ENCODE peak calls at places on chromosomes 2 and 18, in ten cellular contexts. H, S, B, W, T, K, R, Z, E and V are unnamed samples.

GRCh38 chr2:26471766-26472706 is 5.9 kb downstream of the OTOF start:
- DNase-seq in H (no peak), S (peak), B (no peak), W (no peak), T (no peak), K (no peak), R (no peak), Z (no peak), E (no peak), V (no peak)

GRCh38 chr2:26528186-26528585 is 50.3 kb upstream of the OTOF start:
- DNase-seq in H (no peak), S (peak), B (no peak), W (no peak), T (no peak), K (no peak), R (no peak), Z (no peak), E (no peak), V (no peak)

GRCh38 chr2:175234153-175234552 is 52.6 kb upstream of the ATP5MC3 start:
- DNase-seq in H (no peak), S (no peak), B (no peak), W (no peak), T (no peak), K (no peak), R (no peak), Z (peak), E (no peak), V (no peak)

GRCh38 chr18:8177330-8178016 is 431.8 kb upstream of the RAB12 start:
- DNase-seq in H (no peak), S (peak), B (peak), W (peak), T (peak), K (no peak), R (no peak), Z (peak), E (no peak), V (no peak)

GRCh38 chr18:3342628-3343027 is 80.7 kb downstream of the MYL12B start:
- DNase-seq in H (no peak), S (no peak), B (no peak), W (no peak), T (no peak), K (peak), R (no peak), Z (no peak), E (no peak), V (no peak)

GRCh38 chr18:59719533-59720325 is 22.5 kb upstream of the CCBE1 start:
- DNase-seq in H (no peak), S (no peak), B (no peak), W (no peak), T (no peak), K (no peak), R (no peak), Z (no peak), E (no peak), V (no peak)

GRCh38 chr2:219656523-219656922 is 29.1 kb downstream of the SLC4A3 start:
- DNase-seq in H (no peak), S (no peak), B (no peak), W (no peak), T (no peak), K (no peak), R (peak), Z (no peak), E (no peak), V (no peak)

GRCh38 chr18:50097702-50098101 is 97.2 kb downstream of the MYO5B start:
- DNase-seq in H (no peak), S (no peak), B (peak), W (peak), T (peak), K (no peak), R (no peak), Z (no peak), E (no peak), V (no peak)

GRCh38 chr2:28557389-28558119 is 61.7 kb downstream of the PLB1 start:
- DNase-seq in H (no peak), S (no peak), B (no peak), W (no peak), T (no peak), K (no peak), R (no peak), Z (no peak), E (no peak), V (no peak)

GRCh38 chr2:105842555-105842954 is 97.8 kb downstream of the NCK2 start:
- DNase-seq in H (no peak), S (no peak), B (no peak), W (no peak), T (no peak), K (peak), R (no peak), Z (no peak), E (no peak), V (no peak)

GRCh38 chr2:160647967-160648685 is 154.5 kb upstream of the RBMS1 start:
- DNase-seq in H (peak), S (no peak), B (no peak), W (no peak), T (peak), K (no peak), R (no peak), Z (no peak), E (no peak), V (no peak)

GRCh38 chr2:64325477-64325851 is 128.5 kb upstream of the LGALSL start:
- DNase-seq in H (no peak), S (no peak), B (no peak), W (no peak), T (no peak), K (no peak), R (no peak), Z (no peak), E (no peak), V (no peak)

GRCh38 chr2:203809084-203809521 is 58.5 kb upstream of the CTLA4 start:
- DNase-seq in H (no peak), S (no peak), B (no peak), W (no peak), T (no peak), K (no peak), R (no peak), Z (no peak), E (no peak), V (no peak)

GRCh38 chr2:48483916-48484315 is 46.0 kb upstream of the STON1 start:
- DNase-seq in H (no peak), S (no peak), B (no peak), W (no peak), T (no peak), K (no peak), R (no peak), Z (peak), E (no peak), V (no peak)

GRCh38 chr2:23606196-23606595 is 221.2 kb downstream of the KLHL29 start:
- DNase-seq in H (no peak), S (no peak), B (no peak), W (no peak), T (no peak), K (no peak), R (no peak), Z (no peak), E (no peak), V (no peak)

GRCh38 chr18:50829644-50830043 is 9.8 kb upstream of the MRO start:
- DNase-seq in H (no peak), S (no peak), B (no peak), W (no peak), T (no peak), K (no peak), R (no peak), Z (no peak), E (no peak), V (no peak)

GRCh38 chr18:58195278-58195721 is 151.3 kb downstream of the NEDD4L start:
- DNase-seq in H (peak), S (no peak), B (peak), W (peak), T (peak), K (no peak), R (no peak), Z (no peak), E (peak), V (no peak)

GRCh38 chr18:45024357-45025107 is 343.8 kb downstream of the SETBP1 start:
- DNase-seq in H (no peak), S (no peak), B (no peak), W (no peak), T (no peak), K (no peak), R (no peak), Z (no peak), E (no peak), V (no peak)

GRCh38 chr2:9950521-9951271 is 797 bp upstream of the GRHL1 start:
- DNase-seq in H (peak), S (no peak), B (peak), W (peak), T (peak), K (peak), R (no peak), Z (no peak), E (peak), V (peak)

GRCh38 chr2:138271467-138271866 is 230.1 kb upstream of the SPOPL start:
- DNase-seq in H (peak), S (no peak), B (no peak), W (no peak), T (no peak), K (no peak), R (no peak), Z (no peak), E (no peak), V (no peak)

GRCh38 chr2:177289824-177290632 is 25.5 kb upstream of the NFE2L2 start:
- DNase-seq in H (no peak), S (no peak), B (no peak), W (no peak), T (no peak), K (no peak), R (no peak), Z (no peak), E (no peak), V (no peak)

GRCh38 chr2:216777637-216778273 is 82.1 kb downstream of the TNP1 start:
- DNase-seq in H (peak), S (peak), B (no peak), W (peak), T (peak), K (no peak), R (peak), Z (no peak), E (peak), V (no peak)

DNA sequence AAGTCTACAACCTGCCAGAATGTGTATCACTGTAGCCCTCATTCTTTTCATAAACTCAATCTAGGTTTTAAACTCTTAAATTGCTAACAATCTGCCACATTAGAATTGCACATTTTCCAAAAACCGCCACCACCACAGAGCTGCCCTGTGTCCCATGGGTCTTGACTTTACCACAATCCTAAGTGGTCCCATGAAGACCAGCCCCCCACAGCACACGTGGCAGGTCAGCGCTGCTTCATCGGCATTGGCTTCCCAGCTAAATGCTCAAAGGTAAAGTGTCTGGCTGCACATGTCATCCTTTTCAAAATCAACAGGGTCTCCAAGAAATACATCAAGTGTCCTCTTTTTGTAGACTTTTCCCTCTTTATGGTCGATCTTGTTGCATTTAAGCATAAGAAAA is 2.4 kb downstream of the TBC1D8 start:
- DNase-seq in H (no peak), S (no peak), B (no peak), W (no peak), T (no peak), K (no peak), R (no peak), Z (no peak), E (no peak), V (no peak)
- TF ChIP-seq CTCF in H (no peak), S (no peak), B (no peak), W (no peak), T (no peak), K (no peak), R (no peak), Z (no peak), E (no peak), V (no peak)

GRCh38 chr2:136770384-136770783 is 5.0 kb downstream of the THSD7B start:
- DNase-seq in H (no peak), S (no peak), B (no peak), W (no peak), T (no peak), K (no peak), R (no peak), Z (no peak), E (no peak), V (no peak)
- TF ChIP-seq CTCF in H (no peak), S (no peak), B (no peak), W (no peak), T (no peak), K (no peak), R (no peak), Z (no peak), E (no peak), V (no peak)

DNA sequence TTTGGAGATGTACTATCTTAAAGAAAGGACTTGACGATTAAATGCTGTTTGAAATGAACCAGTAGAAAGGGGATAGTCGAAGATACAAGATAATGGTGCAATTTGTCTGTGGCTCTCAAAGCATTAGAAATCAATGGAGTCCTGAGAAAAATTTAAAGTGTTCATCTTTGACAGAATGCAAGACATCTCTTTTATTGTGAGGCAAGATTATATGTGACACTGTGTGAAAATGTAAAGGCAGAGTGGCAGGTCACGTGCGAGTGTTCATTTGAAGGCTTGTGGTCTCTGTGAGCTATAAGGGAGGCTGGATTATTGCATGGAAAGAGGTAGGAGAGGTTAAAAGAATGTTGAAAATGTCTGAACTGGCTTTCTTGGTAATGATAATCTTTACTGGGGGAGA is 709.2 kb downstream of the DSC3 start:
- DNase-seq in H (no peak), S (no peak), B (no peak), W (no peak), T (no peak), K (no peak), R (no peak), Z (no peak), E (no peak), V (no peak)
- TF ChIP-seq CTCF in H (no peak), S (no peak), B (no peak), W (no peak), T (no peak), K (no peak), R (no peak), Z (no peak), E (no peak), V (no peak)

GRCh38 chr2:108169982-108170625 is 69.7 kb upstream of the SULT1C3 start:
- DNase-seq in H (no peak), S (no peak), B (no peak), W (no peak), T (no peak), K (no peak), R (no peak), Z (no peak), E (no peak), V (no peak)
- TF ChIP-seq CTCF in H (peak), S (peak), B (no peak), W (no peak), T (peak), K (no peak), R (peak), Z (peak), E (peak), V (peak)

GRCh38 chr2:128233790-128234395 is 84.8 kb downstream of the HS6ST1 start:
- DNase-seq in H (no peak), S (no peak), B (no peak), W (no peak), T (no peak), K (peak), R (no peak), Z (no peak), E (no peak), V (no peak)
- TF ChIP-seq CTCF in H (no peak), S (no peak), B (no peak), W (no peak), T (no peak), K (no peak), R (no peak), Z (no peak), E (no peak), V (peak)

DNA sequence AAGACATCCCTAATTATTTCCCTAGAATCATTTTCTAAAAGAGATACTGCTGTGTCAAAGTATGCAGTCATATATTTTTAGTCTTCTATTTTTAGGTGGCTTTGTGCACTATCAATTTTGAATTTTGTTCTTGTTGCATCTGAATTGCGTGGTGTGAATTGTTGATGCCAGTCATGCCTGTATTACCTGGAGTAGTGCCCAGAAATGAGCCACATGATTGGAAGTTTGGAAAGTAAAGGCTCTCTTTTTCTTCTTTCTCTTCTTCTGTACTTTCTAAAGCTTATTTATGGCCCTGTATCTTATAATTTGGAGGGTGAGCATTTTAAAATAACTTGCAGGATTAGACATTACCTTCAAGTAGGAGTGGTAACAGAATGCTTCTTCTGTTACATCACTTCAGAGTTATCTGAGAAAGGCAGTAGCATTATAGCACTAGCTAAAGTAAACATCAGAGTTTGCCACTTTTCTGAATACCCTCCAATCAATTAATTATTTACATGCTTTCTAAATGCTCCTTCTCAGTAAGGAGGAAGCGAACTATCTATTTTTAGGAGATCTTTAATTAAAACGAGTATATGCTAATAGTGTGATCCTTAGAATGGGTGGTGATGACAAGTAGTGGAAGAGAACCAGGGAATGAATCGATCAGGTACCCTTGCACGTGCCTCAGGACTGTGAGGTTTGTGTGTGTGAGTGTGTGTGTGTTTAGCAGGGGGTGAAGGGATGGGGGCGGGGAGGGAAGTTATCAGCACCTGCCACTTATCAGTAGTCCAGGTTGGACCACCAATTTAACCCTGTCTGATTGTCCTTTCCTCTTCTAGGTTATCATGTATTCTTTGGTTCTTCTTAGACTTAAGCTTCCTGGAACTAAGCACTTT is 112.5 kb downstream of the MAP3K20 start:
- DNase-seq in H (no peak), S (no peak), B (no peak), W (no peak), T (peak), K (no peak), R (no peak), Z (peak), E (no peak), V (no peak)
- TF ChIP-seq CTCF in H (no peak), S (no peak), B (no peak), W (no peak), T (no peak), K (no peak), R (no peak), Z (no peak), E (no peak), V (no peak)

DNA sequence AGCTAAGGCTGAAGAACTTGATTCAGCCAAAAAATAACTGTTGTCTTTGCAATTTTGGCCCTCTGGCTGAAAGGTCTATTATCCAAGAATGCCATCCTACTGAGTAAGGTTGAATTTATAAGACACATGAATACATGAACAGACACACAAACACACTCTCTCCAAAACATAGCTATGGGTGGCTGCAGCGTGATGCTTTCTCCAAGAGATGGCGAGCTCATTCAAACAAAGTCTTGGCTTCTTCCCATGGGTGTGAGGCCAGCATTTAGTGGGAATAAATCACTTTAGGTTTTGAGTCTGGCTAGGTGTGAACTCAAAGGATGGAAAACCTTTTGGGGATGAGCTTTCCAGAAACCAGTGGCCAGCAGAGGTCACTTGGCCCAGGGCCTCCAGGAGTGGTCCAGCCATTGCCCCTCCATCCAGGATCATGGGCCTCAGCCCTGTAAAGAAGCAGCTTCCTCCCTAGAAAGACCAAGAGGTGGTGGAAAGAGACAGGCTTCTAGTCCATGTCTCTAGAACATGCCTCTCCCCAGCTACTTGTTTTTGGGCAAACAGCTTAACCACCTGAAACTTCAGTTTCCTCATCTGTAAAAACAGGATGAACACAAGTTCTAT is 11.0 kb upstream of the OSR1 start:
- DNase-seq in H (no peak), S (no peak), B (no peak), W (no peak), T (peak), K (no peak), R (no peak), Z (no peak), E (no peak), V (no peak)
- TF ChIP-seq CTCF in H (no peak), S (no peak), B (no peak), W (no peak), T (peak), K (no peak), R (peak), Z (peak), E (no peak), V (peak)